ENCODE peak calls at places on chromosomes 6 and 20, in four cellular contexts. One of them, this sample, is unnamed.

GRCh38 chr6:146410851-146411595 is 132.6 kb upstream of the RAB32 start:
- DNase-seq in K562: no peak
- DNase-seq in IMR-90: no peak
- DNase-seq in endothelial cell of umbilical vein: no peak
- DNase-seq in this sample: no peak

GRCh38 chr6:51827580-51827979 is 259.8 kb downstream of the PKHD1 start:
- DNase-seq in K562: no peak
- DNase-seq in IMR-90: no peak
- DNase-seq in endothelial cell of umbilical vein: no peak
- DNase-seq in this sample: no peak

GRCh38 chr6:51098801-51099200 is 280.1 kb downstream of the TFAP2B start:
- DNase-seq in IMR-90: no peak
- DNase-seq in endothelial cell of umbilical vein: no peak
- DNase-seq in K562: no peak
- DNase-seq in this sample: no peak

GRCh38 chr6:10429638-10430427 is 15.0 kb upstream of the TFAP2A start:
- DNase-seq in endothelial cell of umbilical vein: peak; percentile 65
- DNase-seq in IMR-90: peak; percentile 52
- DNase-seq in K562: peak; percentile 77
- DNase-seq in this sample: no peak

GRCh38 chr6:84967389-84967788 is 203.0 kb upstream of the TBX18 start:
- DNase-seq in IMR-90: peak; percentile 15
- DNase-seq in endothelial cell of umbilical vein: peak; percentile 75
- DNase-seq in K562: peak; percentile 65
- DNase-seq in this sample: no peak

GRCh38 chr20:38112249-38112942 is 52.7 kb downstream of the TGM2 start:
- DNase-seq in endothelial cell of umbilical vein: no peak
- DNase-seq in IMR-90: no peak
- DNase-seq in K562: no peak
- DNase-seq in this sample: no peak

GRCh38 chr6:64737418-64737817 is 969.6 kb downstream of the EYS start:
- DNase-seq in endothelial cell of umbilical vein: no peak
- DNase-seq in IMR-90: no peak
- DNase-seq in K562: no peak
- DNase-seq in this sample: no peak

GRCh38 chr20:24630486-24631172 is 161.2 kb downstream of the SYNDIG1 start:
- DNase-seq in IMR-90: no peak
- DNase-seq in K562: no peak
- DNase-seq in endothelial cell of umbilical vein: no peak
- DNase-seq in this sample: no peak

GRCh38 chr6:37673436-37673835 is 24.2 kb downstream of the MDGA1 start:
- DNase-seq in endothelial cell of umbilical vein: no peak
- DNase-seq in IMR-90: no peak
- DNase-seq in K562: no peak
- DNase-seq in this sample: no peak

GRCh38 chr6:74431873-74432272 is 735.9 kb downstream of the CD109 start:
- DNase-seq in K562: no peak
- DNase-seq in endothelial cell of umbilical vein: no peak
- DNase-seq in IMR-90: peak; percentile 69
- DNase-seq in this sample: no peak

GRCh38 chr20:32749914-32750637 is 6.8 kb upstream of the COMMD7 start:
- DNase-seq in K562: peak; percentile 44
- DNase-seq in IMR-90: no peak
- DNase-seq in endothelial cell of umbilical vein: no peak
- DNase-seq in this sample: no peak

GRCh38 chr6:35727206-35727934 is 9.5 kb upstream of the ARMC12 start:
- DNase-seq in endothelial cell of umbilical vein: peak; percentile 77
- DNase-seq in IMR-90: peak; percentile 60
- DNase-seq in K562: peak; percentile 82
- DNase-seq in this sample: peak; percentile 19

GRCh38 chr6:82178084-82178758 is 69.3 kb downstream of the IBTK start:
- DNase-seq in IMR-90: peak; percentile 55
- DNase-seq in endothelial cell of umbilical vein: peak; percentile 56
- DNase-seq in K562: no peak
- DNase-seq in this sample: no peak

GRCh38 chr20:47956261-47956995 is 171.1 kb upstream of the SULF2 start:
- DNase-seq in K562: no peak
- DNase-seq in IMR-90: no peak
- DNase-seq in endothelial cell of umbilical vein: no peak
- DNase-seq in this sample: no peak

GRCh38 chr20:57881466-57882405 is 171.9 kb upstream of the PMEPA1 start:
- DNase-seq in endothelial cell of umbilical vein: no peak
- DNase-seq in IMR-90: no peak
- DNase-seq in K562: no peak
- DNase-seq in this sample: no peak

GRCh38 chr20:33858666-33859065 is 47.5 kb downstream of the CHMP4B start:
- DNase-seq in IMR-90: no peak
- DNase-seq in K562: no peak
- DNase-seq in endothelial cell of umbilical vein: no peak
- DNase-seq in this sample: no peak

GRCh38 chr6:131213501-131213990 is 78.3 kb downstream of the AKAP7 start:
- DNase-seq in K562: no peak
- DNase-seq in endothelial cell of umbilical vein: peak; percentile 8
- DNase-seq in IMR-90: peak; percentile 61
- DNase-seq in this sample: no peak

GRCh38 chr6:36222924-36223323 is 26.4 kb downstream of the BRPF3 start:
- DNase-seq in IMR-90: no peak
- DNase-seq in endothelial cell of umbilical vein: no peak
- DNase-seq in K562: no peak
- DNase-seq in this sample: no peak

GRCh38 chr6:7124631-7125030 is 16.9 kb downstream of the RREB1 start:
- DNase-seq in IMR-90: peak; percentile 57
- DNase-seq in K562: no peak
- DNase-seq in endothelial cell of umbilical vein: no peak
- DNase-seq in this sample: no peak

GRCh38 chr6:150191809-150192208 is 49.0 kb downstream of the PPP1R14C start:
- DNase-seq in endothelial cell of umbilical vein: no peak
- DNase-seq in IMR-90: peak; percentile 16
- DNase-seq in K562: no peak
- DNase-seq in this sample: no peak

GRCh38 chr6:143596857-143597256 is 80.9 kb upstream of the PHACTR2 start:
- DNase-seq in IMR-90: peak; percentile 71
- DNase-seq in endothelial cell of umbilical vein: no peak
- DNase-seq in K562: no peak
- DNase-seq in this sample: no peak

GRCh38 chr6:105594272-105594671 is 191.4 kb upstream of the PREP start:
- DNase-seq in endothelial cell of umbilical vein: no peak
- DNase-seq in K562: no peak
- DNase-seq in IMR-90: no peak
- DNase-seq in this sample: no peak

GRCh38 chr6:105594821-105595220 is 191.9 kb upstream of the PREP start:
- DNase-seq in endothelial cell of umbilical vein: no peak
- DNase-seq in K562: no peak
- DNase-seq in IMR-90: peak; percentile 41
- DNase-seq in this sample: no peak

GRCh38 chr6:105593056-105593455 is 190.2 kb upstream of the PREP start:
- DNase-seq in endothelial cell of umbilical vein: no peak
- DNase-seq in IMR-90: peak; percentile 59
- DNase-seq in K562: no peak
- DNase-seq in this sample: no peak

GRCh38 chr6:105592329-105592728 is 189.4 kb upstream of the PREP start:
- DNase-seq in K562: no peak
- DNase-seq in endothelial cell of umbilical vein: no peak
- DNase-seq in IMR-90: peak; percentile 96
- DNase-seq in this sample: peak; percentile 69

DNA sequence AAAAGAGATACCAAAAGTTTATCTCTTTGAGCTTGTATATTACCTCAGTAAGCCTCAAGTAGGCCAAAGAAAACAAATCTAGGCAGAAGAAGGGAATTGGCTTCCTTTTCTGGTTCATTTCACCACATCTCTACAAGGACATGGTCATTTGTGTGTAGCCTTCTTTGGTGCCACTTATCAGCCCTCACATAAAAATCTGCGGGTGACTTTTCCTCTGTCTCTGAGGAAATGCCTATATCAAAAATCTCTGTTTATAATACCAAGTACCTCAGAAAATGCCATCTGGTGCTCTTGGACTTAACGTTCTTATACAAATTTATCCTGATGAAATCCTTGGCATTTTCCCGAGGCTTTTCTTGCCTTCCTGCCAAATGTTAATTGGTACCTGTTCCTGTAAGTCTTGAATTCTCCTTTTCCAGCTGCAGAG is 190.9 kb upstream of the PREP start:
- DNase-seq in IMR-90: peak; percentile 51
- DNase-seq in K562: no peak
- DNase-seq in endothelial cell of umbilical vein: no peak
- DNase-seq in this sample: no peak
- H3K4me1 ChIP-seq in IMR-90: peaks cover 15% of the 10 kb centered on the region
- H3K4me1 ChIP-seq in K562: no peaks in the 10 kb centered on the region
- H3K4me1 ChIP-seq in endothelial cell of umbilical vein: no peaks in the 10 kb centered on the region
- H3K4me1 ChIP-seq in this sample: peaks cover 80% of the 10 kb centered on the region

GRCh38 chr20:5691918-5692618 is 58.1 kb upstream of the SHLD1 start:
- DNase-seq in K562: no peak
- DNase-seq in endothelial cell of umbilical vein: no peak
- DNase-seq in IMR-90: no peak
- DNase-seq in this sample: no peak
- H3K4me3 ChIP-seq in K562: no peak overlapping the region
- H3K4me3 ChIP-seq in endothelial cell of umbilical vein: no peak overlapping the region
- H3K4me3 ChIP-seq in IMR-90: no peak overlapping the region
- H3K4me3 ChIP-seq in this sample: no peak overlapping the region

DNA sequence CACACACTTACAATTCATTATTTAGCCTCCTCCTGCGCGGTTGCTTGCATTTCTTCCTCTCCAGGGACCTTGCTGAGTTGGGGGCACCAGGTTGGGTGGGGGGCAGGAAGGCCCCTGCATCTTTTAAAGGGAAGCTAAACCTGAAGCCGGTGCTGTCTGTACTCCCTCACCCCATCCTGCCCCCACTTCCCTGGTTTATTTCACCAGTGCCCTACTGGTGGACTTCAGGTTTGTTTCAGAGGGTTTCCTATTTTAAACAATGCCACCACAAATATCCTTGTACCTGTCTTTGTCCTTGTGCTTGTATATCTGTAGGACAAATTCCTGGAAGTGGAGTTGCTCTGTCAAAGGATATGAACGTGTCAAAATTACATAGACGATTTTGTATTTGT is 21.0 kb downstream of the PTK7 start:
- DNase-seq in K562: no peak
- DNase-seq in endothelial cell of umbilical vein: no peak
- DNase-seq in IMR-90: no peak
- DNase-seq in this sample: no peak
- H3K9me1 ChIP-seq in K562: no peaks in the 10 kb centered on the region
- H3K9me1 ChIP-seq in endothelial cell of umbilical vein: no peaks in the 10 kb centered on the region
- H3K9me1 ChIP-seq in IMR-90: peaks cover 21% of the 10 kb centered on the region
- H3K9me1 ChIP-seq in this sample: no peaks in the 10 kb centered on the region

GRCh38 chr6:3746119-3746691 is 5.3 kb downstream of the PXDC1 start:
- DNase-seq in K562: no peak
- DNase-seq in endothelial cell of umbilical vein: no peak
- DNase-seq in IMR-90: no peak
- DNase-seq in this sample: no peak
- H3K4me1 ChIP-seq in K562: peaks cover 13% of the 10 kb centered on the region
- H3K4me1 ChIP-seq in endothelial cell of umbilical vein: peaks cover 82% of the 10 kb centered on the region
- H3K4me1 ChIP-seq in IMR-90: peaks cover 34% of the 10 kb centered on the region
- H3K4me1 ChIP-seq in this sample: peaks cover 32% of the 10 kb centered on the region

GRCh38 chr6:83365931-83366330 is 64.9 kb downstream of the ME1 start:
- DNase-seq in IMR-90: peak; percentile 69
- DNase-seq in endothelial cell of umbilical vein: no peak
- DNase-seq in K562: no peak
- DNase-seq in this sample: no peak
- H3K4me3 ChIP-seq in IMR-90: no peak overlapping the region
- H3K4me3 ChIP-seq in endothelial cell of umbilical vein: no peak overlapping the region
- H3K4me3 ChIP-seq in K562: no peak overlapping the region
- H3K4me3 ChIP-seq in this sample: no peak overlapping the region

GRCh38 chr6:126054258-126054702 is 67.9 kb downstream of the TRMT11 start:
- DNase-seq in K562: peak; percentile 79
- DNase-seq in endothelial cell of umbilical vein: no peak
- DNase-seq in IMR-90: no peak
- DNase-seq in this sample: no peak
- H3K9me1 ChIP-seq in K562: no peaks in the 10 kb centered on the region
- H3K9me1 ChIP-seq in endothelial cell of umbilical vein: no peaks in the 10 kb centered on the region
- H3K9me1 ChIP-seq in IMR-90: no peaks in the 10 kb centered on the region
- H3K9me1 ChIP-seq in this sample: no peaks in the 10 kb centered on the region

GRCh38 chr6:159267165-159267564 is 98.0 kb downstream of the FNDC1 start:
- DNase-seq in IMR-90: no peak
- DNase-seq in endothelial cell of umbilical vein: no peak
- DNase-seq in K562: peak; percentile 45
- DNase-seq in this sample: peak; percentile 7
- H3K4me1 ChIP-seq in IMR-90: no peaks in the 10 kb centered on the region
- H3K4me1 ChIP-seq in endothelial cell of umbilical vein: no peaks in the 10 kb centered on the region
- H3K4me1 ChIP-seq in K562: no peaks in the 10 kb centered on the region
- H3K4me1 ChIP-seq in this sample: no peaks in the 10 kb centered on the region

GRCh38 chr20:44884907-44885391 is 556 bp upstream of the YWHAB start:
- DNase-seq in IMR-90: no peak
- DNase-seq in K562: no peak
- DNase-seq in endothelial cell of umbilical vein: no peak
- DNase-seq in this sample: no peak
- H3K4me3 ChIP-seq in IMR-90: peak overlapping the region; percentile 67
- H3K4me3 ChIP-seq in K562: peak overlapping the region; percentile 93
- H3K4me3 ChIP-seq in endothelial cell of umbilical vein: peak overlapping the region; percentile 3
- H3K4me3 ChIP-seq in this sample: peak overlapping the region; percentile 78

This sample was measured in keratinocyte.